ENCODE peak calls at places on chromosomes 6 and 20, in four cellular contexts. M, E, X and V are unnamed samples.

GRCh38 chr20:48740714-48741113 is 87.1 kb downstream of the PREX1 start:
- DNase-seq in E (no peak), M (no peak), X (no peak), V (no peak)

GRCh38 chr20:31836853-31837608 is 8.4 kb downstream of the FOXS1 start:
- DNase-seq in X (no peak), M (no peak), E (no peak), V (no peak)

GRCh38 chr20:49395183-49395582 is 87.3 kb downstream of the KCNB1 start:
- DNase-seq in M (no peak), E (no peak), X (no peak), V (no peak)

GRCh38 chr6:117008618-117009017 is 131.6 kb downstream of the RFX6 start:
- DNase-seq in X (peak; percentile 35), M (no peak), E (no peak), V (no peak)

GRCh38 chr6:159595173-159595572 is 97.9 kb downstream of the SOD2 start:
- DNase-seq in X (no peak), E (no peak), M (no peak), V (no peak)

GRCh38 chr20:56630506-56631317 is 1.6 kb downstream of the TFAP2C start:
- DNase-seq in M (peak; percentile 48), X (no peak), E (no peak), V (no peak)

GRCh38 chr6:1415416-1416063 is 26.2 kb downstream of the FOXF2 start:
- DNase-seq in X (no peak), E (no peak), M (no peak), V (no peak)

GRCh38 chr20:61252601-61253263 is 671 bp downstream of the CDH4 start:
- DNase-seq in E (no peak), M (no peak), X (no peak), V (no peak)

GRCh38 chr6:45843848-45844521 is 171.7 kb downstream of the CLIC5 start:
- DNase-seq in E (peak; percentile 4), M (no peak), X (no peak), V (no peak)

GRCh38 chr6:166627875-166628849 is 1.1 kb upstream of the RPS6KA2 start:
- DNase-seq in X (no peak), M (peak; percentile 60), E (peak; percentile 25), V (peak; percentile 75)

GRCh38 chr6:11270030-11271027 is 37.9 kb upstream of the NEDD9 start:
- DNase-seq in M (no peak), E (peak; percentile 72), X (no peak), V (no peak)

GRCh38 chr6:2021713-2022125 is 223.7 kb downstream of the GMDS start:
- DNase-seq in E (no peak), M (no peak), X (no peak), V (no peak)

GRCh38 chr6:42911171-42912021 is 4.5 kb upstream of the PTCRA start:
- DNase-seq in X (no peak), E (no peak), M (peak; percentile 85), V (no peak)

GRCh38 chr6:169930799-169931198 is 179.4 kb downstream of the ERMARD start:
- DNase-seq in M (no peak), X (no peak), E (no peak), V (no peak)

GRCh38 chr6:28566527-28567252 is 41.0 kb downstream of the GPX5 start:
- DNase-seq in X (no peak), E (no peak), M (no peak), V (no peak)

GRCh38 chr6:151443911-151444621 is 7.9 kb downstream of the RMND1 start:
- DNase-seq in X (no peak), M (no peak), E (no peak), V (no peak)

GRCh38 chr6:11194399-11195274 is 37.8 kb downstream of the NEDD9 start:
- DNase-seq in X (no peak), E (no peak), M (no peak), V (no peak)

GRCh38 chr20:52978851-52979250 is 6.7 kb downstream of the TSHZ2 start:
- DNase-seq in E (no peak), M (no peak), X (no peak), V (no peak)

GRCh38 chr20:59822291-59823029 is 111.0 kb downstream of the SYCP2 start:
- DNase-seq in E (no peak), M (no peak), X (no peak), V (no peak)

GRCh38 chr6:14038636-14039035 is 78.9 kb upstream of the CD83 start:
- DNase-seq in M (no peak), E (no peak), X (no peak), V (no peak)

GRCh38 chr6:146357578-146358340 is 185.9 kb upstream of the RAB32 start:
- DNase-seq in E (no peak), M (no peak), X (peak; percentile 13), V (no peak)

GRCh38 chr20:62305765-62306431 is 3.1 kb downstream of the ADRM1 start:
- DNase-seq in E (no peak), M (no peak), X (no peak), V (no peak)

GRCh38 chr20:709421-709820 is 33.8 kb upstream of the SCRT2 start:
- DNase-seq in X (no peak), M (no peak), E (no peak), V (no peak)

GRCh38 chr6:133315811-133316210 is 74.7 kb downstream of the EYA4 start:
- DNase-seq in E (no peak), X (no peak), M (no peak), V (no peak)

GRCh38 chr6:45791181-45791580 is 224.5 kb downstream of the CLIC5 start:
- DNase-seq in M (no peak), E (no peak), X (no peak), V (no peak)

GRCh38 chr6:1027795-1028569 is 283.9 kb upstream of the FOXQ1 start:
- DNase-seq in M (no peak), X (no peak), E (no peak), V (no peak)

GRCh38 chr20:57323034-57323433 is 6.6 kb upstream of the SPO11 start:
- DNase-seq in X (no peak), M (peak; percentile 36), E (no peak), V (no peak)

GRCh38 chr6:56849876-56850275 is 105.0 kb upstream of the BEND6 start:
- DNase-seq in X (no peak), E (no peak), M (peak; percentile 38), V (no peak)

GRCh38 chr6:39452306-39452705 is 129.8 kb upstream of the KCNK16 start:
- DNase-seq in M (no peak), X (no peak), E (no peak), V (no peak)

GRCh38 chr6:45421700-45422540 is 44.2 kb upstream of the SUPT3H start:
- DNase-seq in M (peak; percentile 45), E (peak; percentile 16), X (no peak), V (peak; percentile 69)

GRCh38 chr20:63738687-63739128 is 868 bp upstream of the SLC2A4RG start:
- DNase-seq in M (peak; percentile 73), X (no peak), E (peak; percentile 71), V (peak; percentile 62)

GRCh38 chr6:116011520-116011919 is 49.2 kb downstream of the FRK start:
- DNase-seq in X (peak; percentile 89), M (no peak), E (no peak), V (no peak)

GRCh38 chr20:51494241-51495110 is 48.0 kb downstream of the NFATC2 start:
- DNase-seq in M (no peak), E (no peak), X (no peak), V (no peak)

GRCh38 chr6:111880181-111880944 is 7.1 kb upstream of the FYN start:
- DNase-seq in M (no peak), E (no peak), X (no peak), V (no peak)

GRCh38 chr6:37695273-37695672 is 2.4 kb downstream of the MDGA1 start:
- DNase-seq in X (no peak), M (no peak), E (no peak), V (no peak)

DNA sequence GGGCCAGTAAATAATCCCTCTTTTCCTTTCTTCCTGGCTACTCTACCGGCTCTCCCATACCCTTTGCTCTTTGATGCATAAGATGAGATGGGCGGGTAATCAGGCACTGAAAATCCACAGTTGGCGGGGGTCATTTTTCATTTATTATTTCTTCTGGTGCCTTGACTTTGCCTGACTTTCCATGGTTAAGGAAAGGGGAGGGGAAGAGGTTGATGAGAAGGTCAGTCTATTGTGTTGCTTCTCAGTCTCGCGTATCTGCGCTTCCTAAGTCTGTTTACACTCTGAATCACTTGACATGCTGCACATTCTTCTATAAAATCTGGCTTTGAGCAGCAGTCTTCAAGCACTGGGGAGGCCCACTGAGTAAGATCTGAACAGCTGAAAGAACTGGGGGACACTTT is 121.1 kb upstream of the HDGFL1 start:
- DNase-seq in X (no peak), E (no peak), M (no peak), V (no peak)
- TF ChIP-seq TCF7 in X (no peak), E (no peak), M (no peak), V (no peak)

GRCh38 chr20:45899041-45899835 is 8.1 kb downstream of the CTSA start:
- DNase-seq in M (no peak), E (no peak), X (no peak), V (no peak)

GRCh38 chr20:45904583-45905504 is 7.1 kb downstream of the PLTP start:
- DNase-seq in M (no peak), E (no peak), X (no peak), V (no peak)

GRCh38 chr20:45898285-45898684 is 7.2 kb downstream of the CTSA start:
- DNase-seq in E (no peak), M (no peak), X (no peak), V (no peak)

GRCh38 chr20:45905505-45906079 is 6.4 kb downstream of the PLTP start:
- DNase-seq in X (no peak), M (no peak), E (peak; percentile 87), V (no peak)

DNA sequence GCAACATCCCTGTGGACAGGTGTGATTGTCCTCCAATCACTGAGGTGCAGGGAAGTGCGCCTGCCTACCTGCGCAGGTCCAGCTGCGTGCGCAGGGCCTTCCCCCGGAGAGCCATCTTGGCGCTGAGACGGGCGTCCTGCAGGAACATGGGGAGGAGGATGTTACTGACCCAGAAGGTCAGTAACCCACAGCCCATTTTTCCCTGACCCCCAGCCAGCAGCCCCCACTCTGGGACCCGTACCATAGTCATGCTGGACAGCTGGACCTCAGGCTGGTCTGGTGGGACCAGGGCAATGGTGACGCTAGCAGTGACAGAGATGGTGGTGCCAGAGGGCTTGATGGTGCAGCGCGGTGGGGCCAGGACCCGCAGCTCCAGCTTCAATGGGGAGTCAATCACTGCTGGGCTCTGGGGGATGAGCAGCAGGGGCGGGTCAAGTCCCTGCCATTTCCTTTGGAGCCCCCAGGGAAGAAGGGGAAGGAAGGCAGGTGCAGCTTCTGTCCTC is 9.7 kb downstream of the PLTP start:
- DNase-seq in E (no peak), X (no peak), M (no peak), V (no peak)
- TF ChIP-seq TCF7 in E (no peak), X (no peak), M (no peak), V (no peak)

GRCh38 chr6:27280540-27281000 is 31.5 kb downstream of the POM121L2 start:
- DNase-seq in X (no peak), E (peak; percentile 10), M (no peak), V (peak; percentile 60)
- TF ChIP-seq TCF7 in X (no peak), E (no peak), M (no peak), V (no peak)

GRCh38 chr20:17228624-17229061 is 1.8 kb downstream of the PCSK2 start:
- DNase-seq in E (no peak), M (peak; percentile 48), X (no peak), V (peak; percentile 1)
- TF ChIP-seq TCF7 in E (no peak), M (no peak), X (no peak), V (no peak)